ENCODE peak calls at places on chromosomes 6 and 20, in five cellular contexts. S, R, J, Z and Y are unnamed samples.

GRCh38 chr6:157161912-157162311 is 161.4 kb downstream of the TMEM242 start:
- DNase-seq in S (no peak), R (no peak), J (no peak), Z (no peak), Y (no peak)

GRCh38 chr20:56628873-56629463 is at the start of gene TFAP2C:
- DNase-seq in S (peak; percentile 62), R (no peak), J (no peak), Z (peak; percentile 84), Y (no peak)

GRCh38 chr20:47627540-47627939 is 125.9 kb downstream of the NCOA3 start:
- DNase-seq in S (no peak), R (no peak), J (no peak), Z (no peak), Y (no peak)

GRCh38 chr20:1894471-1894950 is 696 bp upstream of the SIRPA start:
- DNase-seq in S (peak; percentile 92), R (peak; percentile 20), J (no peak), Z (peak; percentile 56), Y (no peak)

GRCh38 chr6:11143394-11144371 is 32.2 kb upstream of the ERVFRD-1 start:
- DNase-seq in S (no peak), R (no peak), J (no peak), Z (peak; percentile 93), Y (peak; percentile 68)

GRCh38 chr20:46590453-46590852 is 40.0 kb upstream of the OCSTAMP start:
- DNase-seq in S (no peak), R (no peak), J (no peak), Z (no peak), Y (no peak)

GRCh38 chr6:92122746-92123145 is 1296.6 kb downstream of the EPHA7 start:
- DNase-seq in S (peak; percentile 11), R (no peak), J (no peak), Z (no peak), Y (no peak)

GRCh38 chr20:44056010-44056698 is 130.8 kb downstream of the JPH2 start:
- DNase-seq in S (peak; percentile 82), R (no peak), J (no peak), Z (peak; percentile 60), Y (no peak)

GRCh38 chr6:113447088-113447831 is 409.9 kb upstream of the MARCKS start:
- DNase-seq in S (no peak), R (peak; percentile 76), J (no peak), Z (peak; percentile 26), Y (peak; percentile 86)

GRCh38 chr20:60101894-60102281 is 143.7 kb downstream of the CDH26 start:
- DNase-seq in S (no peak), R (no peak), J (no peak), Z (no peak), Y (no peak)

DNA sequence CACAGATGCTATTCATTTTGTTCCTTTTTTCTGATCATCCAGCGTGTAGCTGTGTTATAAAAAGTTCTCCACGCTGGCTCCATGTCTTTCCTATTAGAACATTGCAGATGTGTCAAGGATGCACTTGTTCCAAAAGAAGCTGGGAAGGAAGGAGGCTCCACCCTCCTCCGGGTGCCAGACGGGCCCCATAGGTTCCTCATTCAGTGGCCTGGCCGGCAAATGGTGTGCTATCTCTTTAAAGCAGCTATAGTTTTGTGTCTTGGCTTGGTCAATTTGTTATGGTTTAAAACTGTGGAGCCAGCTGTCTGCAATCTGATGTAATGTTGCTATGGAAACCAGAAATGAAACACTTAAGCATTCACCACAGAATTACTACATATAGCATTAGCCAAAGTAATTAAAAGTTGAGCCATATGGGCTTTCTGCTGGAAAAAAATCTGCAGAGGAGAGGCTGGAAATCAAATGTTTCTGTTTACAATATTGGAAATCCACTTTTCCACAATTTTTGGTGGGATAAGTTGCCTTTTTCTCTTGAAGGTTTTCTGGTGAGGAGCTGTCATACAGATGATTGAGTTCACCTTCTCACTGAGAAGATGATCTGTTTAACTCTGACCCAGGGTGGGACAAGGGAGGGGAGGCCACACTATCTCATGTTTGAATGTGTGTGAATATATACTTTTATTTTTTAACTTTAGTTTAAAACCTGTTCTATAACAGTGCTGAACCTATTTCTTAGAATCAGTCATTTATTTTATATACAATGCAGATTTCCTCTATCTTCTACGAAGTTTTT is 167.3 kb downstream of the SASH1 start:
- DNase-seq in S (no peak), R (peak; percentile 94), J (no peak), Z (peak; percentile 60), Y (peak; percentile 98)
- H3K4me3 ChIP-seq in S (peak overlapping the region; percentile 69), R (peak overlapping the region; percentile 51), J (no peak overlapping the region), Z (peak overlapping the region; percentile 39), Y (peak overlapping the region; percentile 48)

DNA sequence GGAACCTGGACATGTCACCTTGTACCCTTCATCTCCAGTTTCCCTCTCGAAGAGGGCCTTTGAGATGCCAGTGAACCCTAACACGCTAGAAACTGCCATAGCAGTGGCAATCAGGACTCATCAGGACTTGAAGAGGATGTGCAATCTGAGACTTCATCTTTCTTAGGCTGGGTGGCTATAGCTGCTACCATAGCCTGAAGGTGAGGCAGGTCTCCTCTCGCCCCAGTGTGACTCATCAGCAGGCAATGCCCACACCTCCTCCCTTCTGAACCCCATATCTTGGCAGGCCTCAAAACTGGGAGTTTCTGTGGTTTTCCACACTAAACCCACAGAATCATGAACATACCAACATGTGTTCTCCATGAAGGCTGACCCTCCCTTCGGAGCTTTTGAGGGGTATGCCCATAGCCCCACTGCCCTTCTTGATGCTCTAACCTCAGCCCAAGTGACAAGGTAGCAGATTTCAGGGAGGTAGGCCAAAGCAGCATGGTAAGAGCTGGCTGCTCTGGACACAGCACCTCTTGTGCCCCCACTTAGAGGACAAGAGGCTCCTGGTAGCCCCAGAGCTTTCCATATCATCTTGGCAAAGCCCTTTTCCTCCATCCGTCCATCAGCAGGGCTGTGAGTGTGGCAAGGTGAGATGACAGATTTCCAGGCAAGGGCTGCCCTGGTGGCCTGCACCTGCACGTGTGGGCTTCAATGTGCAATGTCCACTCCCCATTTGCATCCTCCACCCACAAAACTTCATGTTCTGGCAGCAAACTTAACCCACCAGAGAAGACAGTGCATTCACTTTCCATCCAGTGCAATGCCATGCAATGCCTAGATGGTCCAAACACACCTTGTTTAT is 2.6 kb downstream of the BLCAP start:
- DNase-seq in S (no peak), R (no peak), J (peak; percentile 13), Z (peak; percentile 25), Y (no peak)
- H3K4me3 ChIP-seq in S (no peak overlapping the region), R (no peak overlapping the region), J (no peak overlapping the region), Z (no peak overlapping the region), Y (no peak overlapping the region)

GRCh38 chr6:133966654-133967300 is 13.8 kb downstream of the TBPL1 start:
- DNase-seq in S (no peak), R (no peak), J (no peak), Z (no peak), Y (no peak)

GRCh38 chr6:133972388-133972787 is 19.4 kb downstream of the TBPL1 start:
- DNase-seq in S (no peak), R (no peak), J (no peak), Z (no peak), Y (no peak)

GRCh38 chr6:133969285-133969946 is 16.4 kb downstream of the TBPL1 start:
- DNase-seq in S (no peak), R (no peak), J (no peak), Z (no peak), Y (no peak)

GRCh38 chr6:133973109-133973971 is 20.3 kb downstream of the TBPL1 start:
- DNase-seq in S (peak; percentile 47), R (peak; percentile 57), J (no peak), Z (no peak), Y (no peak)

DNA sequence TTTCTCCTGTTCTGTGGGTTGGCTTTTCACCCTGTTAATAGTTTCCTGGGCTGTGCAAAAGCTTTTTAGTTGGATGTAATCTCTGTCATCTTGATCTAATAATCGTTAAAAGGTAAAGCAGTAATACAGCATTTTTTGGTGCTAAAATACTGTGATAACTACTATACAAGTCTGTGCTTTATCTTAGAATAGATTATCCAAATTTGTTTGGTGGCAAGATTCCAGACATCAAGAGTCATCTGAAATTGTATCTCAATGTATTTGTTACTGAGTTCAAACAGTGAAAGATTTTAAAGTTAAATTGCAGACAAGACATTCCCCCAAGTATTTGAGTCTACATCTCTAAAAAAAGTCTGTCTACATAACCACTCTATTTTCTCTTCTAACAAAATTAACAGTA is 18.8 kb downstream of the TBPL1 start:
- DNase-seq in S (no peak), R (no peak), J (no peak), Z (no peak), Y (no peak)
- H3K4me3 ChIP-seq in S (no peak overlapping the region), R (no peak overlapping the region), J (no peak overlapping the region), Z (no peak overlapping the region), Y (no peak overlapping the region)

GRCh38 chr6:160790028-160790792 is 88.2 kb downstream of the PLG start:
- DNase-seq in S (no peak), R (no peak), J (no peak), Z (no peak), Y (no peak)
- H3K4me3 ChIP-seq in S (no peak overlapping the region), R (no peak overlapping the region), J (no peak overlapping the region), Z (no peak overlapping the region), Y (no peak overlapping the region)

DNA sequence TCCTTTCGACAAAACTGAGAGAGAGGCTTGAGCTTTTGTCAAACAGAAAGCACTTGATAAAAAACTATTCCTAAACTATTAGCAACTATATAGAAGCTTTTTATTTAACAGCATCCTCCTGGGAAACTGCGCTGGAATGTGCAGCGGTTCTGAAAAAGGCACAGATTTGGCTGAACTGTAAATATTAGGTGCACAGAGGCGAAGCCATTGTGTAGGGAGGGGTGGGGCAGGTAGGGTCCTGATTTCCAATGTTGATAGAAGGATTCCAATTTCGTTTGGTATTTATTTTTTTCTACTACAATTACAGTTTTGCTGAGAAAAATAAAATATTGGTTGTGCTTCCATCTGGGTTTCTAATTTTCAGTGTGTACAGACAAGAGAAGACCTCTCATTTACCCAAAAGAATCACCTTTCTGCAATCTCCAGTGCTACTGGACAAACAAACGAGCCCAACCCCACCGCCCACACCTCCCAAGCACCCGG is 688 bp upstream of the SH3BGRL2 start:
- DNase-seq in S (no peak), R (no peak), J (no peak), Z (no peak), Y (no peak)
- H3K4me3 ChIP-seq in S (peak overlapping the region; percentile 82), R (peak overlapping the region; percentile 77), J (no peak overlapping the region), Z (peak overlapping the region; percentile 75), Y (peak overlapping the region; percentile 59)

GRCh38 chr20:34311118-34312023 is 8.2 kb upstream of the AHCY start:
- DNase-seq in S (no peak), R (no peak), J (no peak), Z (no peak), Y (no peak)

GRCh38 chr20:34312024-34312460 is 8.9 kb upstream of the AHCY start:
- DNase-seq in S (no peak), R (no peak), J (no peak), Z (no peak), Y (no peak)

GRCh38 chr20:34310481-34311117 is 7.4 kb upstream of the AHCY start:
- DNase-seq in S (no peak), R (no peak), J (no peak), Z (no peak), Y (no peak)

GRCh38 chr20:34315236-34315635 is 12.1 kb upstream of the AHCY start:
- DNase-seq in S (no peak), R (no peak), J (no peak), Z (no peak), Y (no peak)

DNA sequence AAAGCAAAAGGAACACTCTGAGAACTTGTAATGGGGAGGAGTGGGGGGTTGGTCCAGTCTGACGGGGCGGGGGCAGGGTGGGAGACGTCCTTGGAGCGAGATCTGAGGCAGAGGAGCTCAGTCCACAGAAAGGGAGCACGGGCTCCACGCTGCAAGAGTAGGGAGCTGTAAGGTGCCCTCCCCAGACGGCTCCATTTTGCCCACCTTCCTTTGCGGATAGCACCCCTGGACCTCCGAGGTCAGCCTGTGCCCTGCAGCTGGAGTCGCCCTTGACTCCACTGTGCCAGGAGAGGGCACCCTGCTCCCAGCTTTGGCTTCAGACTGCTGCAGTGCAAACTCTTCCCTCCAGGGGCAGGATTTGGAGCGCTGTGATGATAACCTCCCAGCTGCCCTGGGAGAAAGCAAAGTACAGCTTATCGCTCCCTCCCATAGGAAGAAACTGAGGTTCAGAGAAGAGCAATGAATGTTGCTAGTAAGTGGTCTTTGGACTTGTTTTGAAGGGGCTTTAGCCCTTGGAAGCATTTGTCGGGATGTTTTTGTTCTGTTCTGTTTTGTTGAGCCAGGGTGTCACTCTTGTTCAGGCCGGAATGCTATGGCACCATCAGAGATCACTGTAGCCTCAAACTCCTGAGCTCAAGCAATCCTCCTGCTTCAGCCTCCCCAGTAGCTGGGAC is 9.5 kb upstream of the AHCY start:
- DNase-seq in S (peak; percentile 91), R (peak; percentile 67), J (peak; percentile 69), Z (peak; percentile 90), Y (peak; percentile 41)
- H3K4me3 ChIP-seq in S (peak overlapping the region; percentile 55), R (peak overlapping the region; percentile 28), J (no peak overlapping the region), Z (peak overlapping the region; percentile 25), Y (peak overlapping the region; percentile 34)